ENCODE peak calls at places on chromosomes 6 and 20, in ten cellular contexts. F is glomerular endothelial cell; J is dermis microvascular lymphatic vessel endothelial cell; P is glutamatergic neuron; D is activated naive CD4-positive, alpha-beta T cell; B is tibial artery; Z is CD8-positive, alpha-beta T cell; S is GM19239; Q is prostate gland; I is EH. A is an unnamed sample.

GRCh38 chr20:5349448-5349847 is 32.7 kb upstream of the PROKR2 start:
- DNase-seq in F (no peak), J (peak), P (no peak), D (no peak), B (no peak), Z (no peak), S (no peak), Q (no peak), I (peak), A (no peak)

GRCh38 chr6:162622572-162622971 is 105.0 kb downstream of the PRKN start:
- DNase-seq in F (no peak), J (no peak), P (no peak), D (no peak), B (no peak), Z (no peak), S (no peak), Q (no peak), I (no peak), A (no peak)

GRCh38 chr6:64249129-64249528 is 613.5 kb downstream of the PHF3 start:
- DNase-seq in F (no peak), J (no peak), P (no peak), D (no peak), B (no peak), Z (no peak), S (no peak), Q (no peak), I (no peak), A (no peak)

GRCh38 chr20:50931306-50932015 is at the start of gene ADNP:
- DNase-seq in F (no peak), J (peak), P (peak), D (peak), B (peak), Z (peak), S (peak), Q (peak), I (peak), A (peak)

GRCh38 chr6:83430606-83431544 is at the start of gene ME1:
- DNase-seq in F (no peak), J (peak), P (peak), D (no peak), B (peak), Z (peak), S (peak), Q (peak), I (peak), A (peak)

GRCh38 chr6:14863896-14864850 is 381.7 kb upstream of the JARID2 start:
- DNase-seq in F (no peak), J (no peak), P (no peak), D (no peak), B (no peak), Z (no peak), S (no peak), Q (no peak), I (no peak), A (no peak)

GRCh38 chr6:1662532-1662931 is 52.8 kb downstream of the FOXC1 start:
- DNase-seq in F (no peak), J (no peak), P (no peak), D (no peak), B (no peak), Z (no peak), S (no peak), Q (no peak), I (peak), A (no peak)

GRCh38 chr6:100209323-100210137 is 215.5 kb upstream of the MCHR2 start:
- DNase-seq in F (no peak), J (no peak), P (no peak), D (no peak), B (no peak), Z (no peak), S (no peak), Q (no peak), I (peak), A (no peak)

GRCh38 chr20:33724439-33725094 is 4.5 kb upstream of the PXMP4 start:
- DNase-seq in F (no peak), J (no peak), P (no peak), D (no peak), B (no peak), Z (no peak), S (no peak), Q (no peak), I (no peak), A (no peak)

GRCh38 chr6:78861509-78861908 is 5.8 kb upstream of the IRAK1BP1 start:
- DNase-seq in F (no peak), J (no peak), P (no peak), D (no peak), B (no peak), Z (no peak), S (no peak), Q (no peak), I (no peak), A (no peak)

GRCh38 chr6:54722328-54722727 is 124.2 kb upstream of the FAM83B start:
- DNase-seq in F (no peak), J (no peak), P (no peak), D (no peak), B (no peak), Z (no peak), S (no peak), Q (peak), I (no peak), A (no peak)

GRCh38 chr6:14026831-14027539 is 90.6 kb upstream of the CD83 start:
- DNase-seq in F (no peak), J (peak), P (no peak), D (no peak), B (no peak), Z (no peak), S (no peak), Q (no peak), I (peak), A (no peak)

GRCh38 chr20:49665796-49666195 is 47.9 kb downstream of the B4GALT5 start:
- DNase-seq in F (no peak), J (no peak), P (no peak), D (no peak), B (no peak), Z (no peak), S (no peak), Q (no peak), I (no peak), A (no peak)

GRCh38 chr6:9566096-9566495 is 848.8 kb downstream of the TFAP2A start:
- DNase-seq in F (no peak), J (no peak), P (no peak), D (no peak), B (no peak), Z (no peak), S (no peak), Q (no peak), I (no peak), A (no peak)

GRCh38 chr6:118618676-118619377 is 32.6 kb downstream of the CEP85L start:
- DNase-seq in F (no peak), J (peak), P (peak), D (peak), B (peak), Z (peak), S (peak), Q (peak), I (peak), A (peak)

GRCh38 chr6:122719176-122719575 is 60.3 kb upstream of the FABP7 start:
- DNase-seq in F (no peak), J (no peak), P (no peak), D (no peak), B (no peak), Z (no peak), S (no peak), Q (no peak), I (no peak), A (no peak)

GRCh38 chr6:131843768-131844167 is 35.9 kb downstream of the ENPP1 start:
- DNase-seq in F (no peak), J (no peak), P (no peak), D (no peak), B (no peak), Z (no peak), S (no peak), Q (no peak), I (no peak), A (no peak)

GRCh38 chr6:159212026-159212425 is 42.8 kb downstream of the FNDC1 start:
- DNase-seq in F (no peak), J (no peak), P (no peak), D (no peak), B (no peak), Z (no peak), S (no peak), Q (no peak), I (no peak), A (no peak)

GRCh38 chr6:26534681-26535465 is 3.3 kb upstream of the HMGN4 start:
- DNase-seq in F (no peak), J (peak), P (no peak), D (no peak), B (no peak), Z (no peak), S (no peak), Q (no peak), I (no peak), A (no peak)

GRCh38 chr6:119717942-119718341 is 368.4 kb upstream of the MAN1A1 start:
- DNase-seq in F (no peak), J (no peak), P (no peak), D (no peak), B (no peak), Z (no peak), S (no peak), Q (no peak), I (no peak), A (no peak)

GRCh38 chr6:117425431-117426153 is at the start of gene ROS1:
- DNase-seq in F (no peak), J (no peak), P (no peak), D (no peak), B (no peak), Z (no peak), S (no peak), Q (no peak), I (no peak), A (no peak)

A was measured in sigmoid colon.